ENCODE peak calls at places on chromosomes 7 and 10, in four cellular contexts. W is K562, S is WTC11, H is HepG2. I is an unnamed sample.

GRCh38 chr10:89242840-89243586 is 8.6 kb downstream of the LIPA start:
- DNase-seq in W (no peak), S (no peak), H (no peak), I (no peak)

GRCh38 chr7:147809785-147810184 is 780.8 kb upstream of the C7orf33 start:
- DNase-seq in W (no peak), S (no peak), H (no peak), I (no peak)

GRCh38 chr10:35236739-35237138 is 99.6 kb upstream of the CCNY start:
- DNase-seq in W (peak), S (peak), H (peak), I (no peak)

GRCh38 chr7:112550468-112551060 is 69.8 kb downstream of the LSMEM1 start:
- DNase-seq in W (peak), S (no peak), H (peak), I (peak)

GRCh38 chr10:1363466-1364121 is 307.4 kb downstream of the WDR37 start:
- DNase-seq in W (no peak), S (no peak), H (no peak), I (no peak)

GRCh38 chr10:20760450-20760849 is 136.7 kb downstream of the NEBL start:
- DNase-seq in W (no peak), S (no peak), H (no peak), I (no peak)

GRCh38 chr7:91780526-91780925 is 100.0 kb downstream of the MTERF1 start:
- DNase-seq in W (no peak), S (no peak), H (no peak), I (no peak)

GRCh38 chr7:32163141-32163806 is 93.1 kb upstream of the PDE1C start:
- DNase-seq in W (peak), S (no peak), H (no peak), I (no peak)

GRCh38 chr10:99172130-99172738 is 63.4 kb downstream of the HPSE2 start:
- DNase-seq in W (peak), S (peak), H (peak), I (peak)

GRCh38 chr7:17304926-17305325 is 6.5 kb downstream of the AHR start:
- DNase-seq in W (no peak), S (no peak), H (no peak), I (no peak)

GRCh38 chr10:101837753-101838152 is 5.8 kb downstream of the KCNIP2 start:
- DNase-seq in W (peak), S (no peak), H (peak), I (no peak)

GRCh38 chr10:6153845-6154244 is 48.9 kb upstream of the PFKFB3 start:
- DNase-seq in W (no peak), S (no peak), H (no peak), I (no peak)

GRCh38 chr7:51459809-51460208 is 143.2 kb upstream of the COBL start:
- DNase-seq in W (no peak), S (peak), H (no peak), I (no peak)

GRCh38 chr10:89921422-89921821 is 220.0 kb downstream of the KIF20B start:
- DNase-seq in W (no peak), S (no peak), H (no peak), I (no peak)

GRCh38 chr10:72329290-72330058 is 25.2 kb downstream of the DNAJB12 start:
- DNase-seq in W (no peak), S (no peak), H (no peak), I (no peak)

GRCh38 chr7:36390199-36391090 is 783 bp downstream of the ANLN start:
- DNase-seq in W (peak), S (peak), H (peak), I (peak)

GRCh38 chr7:158706273-158706704 is 1.7 kb upstream of the NCAPG2 start:
- DNase-seq in W (peak), S (no peak), H (no peak), I (no peak)

GRCh38 chr10:26805567-26806245 is 55.1 kb downstream of the ABI1 start:
- DNase-seq in W (no peak), S (no peak), H (no peak), I (no peak)

GRCh38 chr10:69726850-69727249 is 74.9 kb upstream of the COL13A1 start:
- DNase-seq in W (no peak), S (no peak), H (no peak), I (no peak)

GRCh38 chr10:19845963-19846362 is 29.7 kb downstream of the PLXDC2 start:
- DNase-seq in W (no peak), S (no peak), H (no peak), I (no peak)

GRCh38 chr7:77393261-77393660 is 22.9 kb downstream of the GSAP start:
- DNase-seq in W (no peak), S (no peak), H (no peak), I (no peak)

GRCh38 chr10:1629326-1630036 is 107.8 kb downstream of the ADARB2 start:
- DNase-seq in W (no peak), S (no peak), H (no peak), I (no peak)

GRCh38 chr10:132945125-132945893 is 2.9 kb upstream of the CFAP46 start:
- DNase-seq in W (no peak), S (no peak), H (no peak), I (no peak)

GRCh38 chr10:43355749-43356371 is 15.6 kb upstream of the FXYD4 start:
- DNase-seq in W (no peak), S (no peak), H (peak), I (no peak)

GRCh38 chr10:125097409-125098070 is 62.8 kb downstream of the CTBP2 start:
- DNase-seq in W (no peak), S (no peak), H (no peak), I (no peak)

GRCh38 chr10:9501944-9502343 is 1447.5 kb downstream of the GATA3 start:
- DNase-seq in W (no peak), S (no peak), H (no peak), I (no peak)

GRCh38 chr7:44645254-44645653 is 38.8 kb downstream of the OGDH start:
- DNase-seq in W (no peak), S (no peak), H (no peak), I (no peak)

GRCh38 chr10:114715171-114715670 is 57.1 kb upstream of the ABLIM1 start:
- DNase-seq in W (no peak), S (no peak), H (no peak), I (no peak)

GRCh38 chr10:57579926-57580325 is 687.8 kb downstream of the IPMK start:
- DNase-seq in W (no peak), S (peak), H (peak), I (peak)

GRCh38 chr7:82700739-82701138 is 257.2 kb upstream of the CACNA2D1 start:
- DNase-seq in W (no peak), S (no peak), H (no peak), I (no peak)

GRCh38 chr10:72250666-72251065 is 23.1 kb upstream of the DDIT4 start:
- DNase-seq in W (no peak), S (no peak), H (no peak), I (no peak)

GRCh38 chr7:35424869-35425495 is 171.1 kb upstream of the TBX20 start:
- DNase-seq in W (peak), S (peak), H (peak), I (peak)

GRCh38 chr7:96927131-96927530 is 78.2 kb upstream of the DLX6 start:
- DNase-seq in W (no peak), S (no peak), H (no peak), I (no peak)

GRCh38 chr10:84329094-84329611 is 764 bp downstream of the CCSER2 start:
- DNase-seq in W (peak), S (no peak), H (peak), I (peak)

GRCh38 chr7:91348686-91349085 is 84.5 kb downstream of the FZD1 start:
- DNase-seq in W (no peak), S (no peak), H (no peak), I (no peak)

GRCh38 chr7:106205621-106206222 is 79.1 kb downstream of the NAMPT start:
- DNase-seq in W (no peak), S (no peak), H (no peak), I (no peak)

GRCh38 chr7:46383605-46384004 is 462.5 kb upstream of the IGFBP3 start:
- DNase-seq in W (no peak), S (no peak), H (no peak), I (no peak)

GRCh38 chr7:137691566-137691965 is 155.2 kb downstream of the DGKI start:
- DNase-seq in W (no peak), S (no peak), H (no peak), I (no peak)

GRCh38 chr10:123945506-123945905 is 53.9 kb upstream of the CPXM2 start:
- DNase-seq in W (peak), S (no peak), H (no peak), I (no peak)

DNA sequence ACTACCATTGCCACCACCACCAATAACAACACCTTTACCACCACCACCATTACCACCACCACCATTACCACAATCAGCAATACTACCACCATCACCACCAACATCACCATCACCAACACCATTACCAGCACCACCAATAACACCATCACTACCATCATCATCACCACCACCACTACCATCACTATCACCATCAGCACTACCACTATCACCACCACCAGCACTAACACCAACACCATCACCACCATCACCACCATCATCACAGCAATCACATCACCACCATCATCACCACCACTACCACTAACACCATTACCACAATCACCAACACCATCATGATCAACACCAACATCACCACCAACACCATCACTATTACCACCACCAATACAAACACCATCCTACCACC is 249.5 kb downstream of the GRID1 start:
- DNase-seq in W (no peak), S (no peak), H (no peak), I (no peak)
- TF ChIP-seq ELF4 in W (no peak), S (no peak), H (no peak), I (no peak)

DNA sequence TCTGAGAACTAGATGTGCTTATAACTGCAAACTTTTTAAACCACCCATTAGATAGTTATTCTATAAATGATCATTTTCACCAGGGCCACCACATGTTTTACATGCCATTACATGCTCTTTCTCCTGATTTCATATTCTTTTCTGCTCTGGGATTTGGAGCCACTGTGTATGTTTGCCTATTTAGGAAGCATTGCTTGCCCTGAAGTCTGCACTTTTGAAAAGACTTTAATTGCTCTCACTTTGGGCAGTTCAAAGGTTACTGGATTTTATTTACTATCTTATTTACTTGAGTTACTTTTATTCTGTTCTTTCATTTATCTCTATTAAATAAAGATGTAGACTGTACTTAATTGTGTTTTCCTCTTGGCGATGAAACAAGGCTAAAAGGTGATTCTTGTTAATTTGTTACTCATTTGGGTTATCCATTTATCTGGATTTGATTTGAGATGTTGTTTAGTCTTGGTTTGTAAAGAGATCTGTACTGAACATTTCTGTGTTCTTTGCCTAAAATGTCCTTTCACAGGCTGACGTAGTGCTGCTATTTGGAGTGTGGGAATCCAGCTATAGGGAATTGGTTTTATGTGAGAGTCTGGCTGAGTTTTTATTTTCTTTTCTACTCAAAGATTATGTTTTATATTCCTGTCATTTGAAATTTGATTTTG is 88.8 kb downstream of the SUGCT start:
- DNase-seq in W (no peak), S (no peak), H (no peak), I (no peak)
- TF ChIP-seq ELF4 in W (no peak), S (no peak), H (no peak), I (no peak)

DNA sequence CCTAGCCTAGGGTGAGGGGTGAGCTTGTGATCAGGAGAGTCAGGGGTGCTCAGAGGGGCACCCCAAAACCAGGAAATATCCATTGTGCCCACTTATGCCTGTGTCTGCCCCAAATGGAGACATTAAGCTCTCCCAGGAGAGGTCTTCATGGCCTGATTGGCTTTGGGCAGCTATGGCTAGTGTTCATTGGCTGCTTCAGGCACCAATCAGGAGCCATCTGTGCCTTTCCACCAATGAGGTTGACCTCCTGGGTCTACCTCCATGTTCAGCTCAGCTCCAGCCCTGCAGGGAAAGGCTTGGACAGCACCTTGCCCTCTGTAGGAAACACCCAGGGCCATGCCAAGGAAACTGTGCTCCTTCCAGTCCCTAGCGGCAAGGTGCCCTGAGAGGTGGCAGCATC is 23.9 kb upstream of the HSPB1 start:
- DNase-seq in W (peak), S (no peak), H (no peak), I (peak)
- TF ChIP-seq ELF4 in W (no peak), S (no peak), H (no peak), I (no peak)

GRCh38 chr10:87036623-87037022 is 16.5 kb downstream of the FAM25A start:
- DNase-seq in W (no peak), S (no peak), H (no peak), I (no peak)

GRCh38 chr10:87038286-87038717 is 18.2 kb downstream of the FAM25A start:
- DNase-seq in W (no peak), S (no peak), H (no peak), I (no peak)

DNA sequence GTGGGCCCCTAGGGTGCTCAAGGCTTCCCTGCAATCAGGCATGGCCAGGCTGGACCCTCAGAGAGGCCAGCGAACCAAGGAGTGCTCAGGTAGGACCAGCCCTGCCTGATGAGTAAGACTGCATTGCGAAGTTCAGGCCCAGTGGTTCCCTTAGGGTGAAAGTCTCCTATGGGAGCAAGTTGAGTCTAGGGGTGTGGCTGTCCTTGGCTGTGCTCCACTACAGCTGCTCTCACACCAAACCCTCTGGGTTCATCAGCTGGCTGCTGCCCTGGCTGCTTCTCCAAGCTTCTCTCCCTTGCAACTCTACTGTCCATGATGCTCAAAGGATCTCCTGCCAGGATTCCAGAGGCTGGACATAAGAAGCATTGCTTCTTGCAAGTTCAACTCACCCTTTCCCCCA is 18.7 kb downstream of the FAM25A start:
- DNase-seq in W (no peak), S (no peak), H (no peak), I (no peak)
- TF ChIP-seq ELF4 in W (no peak), S (no peak), H (no peak), I (no peak)

GRCh38 chr7:132134814-132135445 is 441.3 kb downstream of the PLXNA4 start:
- DNase-seq in W (no peak), S (no peak), H (no peak), I (no peak)
- TF ChIP-seq ELF4 in W (no peak), S (no peak), H (no peak), I (no peak)

GRCh38 chr10:11387044-11387443 is 224.4 kb downstream of the USP6NL start:
- DNase-seq in W (no peak), S (no peak), H (no peak), I (no peak)
- TF ChIP-seq ELF4 in W (no peak), S (no peak), H (no peak), I (no peak)

GRCh38 chr7:136685506-136685905 is 182.9 kb upstream of the CHRM2 start:
- DNase-seq in W (no peak), S (no peak), H (no peak), I (no peak)
- TF ChIP-seq ELF4 in W (no peak), S (no peak), H (no peak), I (no peak)

DNA sequence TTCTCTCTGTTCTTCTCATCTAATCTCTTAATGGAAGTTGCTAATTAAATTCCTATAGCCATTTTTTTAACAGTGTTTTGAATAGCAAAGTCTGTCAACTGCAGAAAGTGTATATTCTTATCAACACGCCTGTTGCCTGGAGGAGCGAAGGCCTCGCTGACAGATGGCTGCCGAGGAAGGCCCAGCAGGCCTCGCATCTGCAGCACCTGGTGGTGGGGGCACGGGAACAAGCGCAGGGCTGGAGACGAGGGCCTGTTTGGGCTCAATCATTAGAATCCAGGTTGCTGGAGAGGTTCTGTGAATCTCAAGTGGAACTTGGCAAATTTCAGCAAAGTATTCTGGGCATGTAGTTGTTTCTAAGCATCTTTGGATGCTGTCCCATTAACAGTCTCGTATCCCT is 66.0 kb upstream of the FAM204A start:
- DNase-seq in W (no peak), S (no peak), H (no peak), I (no peak)
- TF ChIP-seq ELF4 in W (no peak), S (no peak), H (no peak), I (no peak)

GRCh38 chr7:149866139-149866785 is 7.5 kb upstream of the ATP6V0E2 start:
- DNase-seq in W (no peak), S (no peak), H (no peak), I (no peak)

GRCh38 chr7:149866817-149867447 is 6.8 kb upstream of the ATP6V0E2 start:
- DNase-seq in W (no peak), S (no peak), H (no peak), I (no peak)

GRCh38 chr7:149864751-149865150 is 9.0 kb upstream of the ATP6V0E2 start:
- DNase-seq in W (no peak), S (no peak), H (no peak), I (no peak)

GRCh38 chr7:149864023-149864422 is 9.7 kb upstream of the ATP6V0E2 start:
- DNase-seq in W (no peak), S (no peak), H (no peak), I (no peak)

GRCh38 chr7:149865437-149865836 is 8.3 kb upstream of the ATP6V0E2 start:
- DNase-seq in W (no peak), S (no peak), H (no peak), I (no peak)
- TF ChIP-seq ELF4 in W (no peak), S (no peak), H (no peak), I (no peak)

DNA sequence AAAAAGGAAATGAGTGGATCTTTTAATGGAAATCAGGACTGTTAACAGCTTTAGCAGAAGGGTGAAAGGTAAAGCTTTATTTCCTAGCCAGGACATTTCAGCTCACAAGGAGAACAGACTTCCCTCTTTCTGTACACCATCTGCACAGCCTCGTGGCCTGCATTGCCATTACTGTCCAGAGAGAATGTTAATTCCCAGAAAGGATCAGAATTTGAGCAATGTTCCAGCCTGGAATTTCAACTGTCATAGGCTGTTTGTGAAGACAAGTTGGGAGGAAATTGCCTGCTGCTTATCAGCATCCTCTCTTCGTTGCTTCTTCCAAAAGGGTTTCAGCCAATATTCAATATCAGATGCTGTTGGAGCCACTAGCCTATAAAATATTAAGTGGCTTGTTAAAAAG is 22.0 kb downstream of the NXPH1 start:
- DNase-seq in W (no peak), S (no peak), H (no peak), I (no peak)
- TF ChIP-seq ELF4 in W (no peak), S (no peak), H (no peak), I (no peak)

I was measured in HEK293T.